ENCODE peak calls at places on chromosomes 7 and 10, in seven cellular contexts. M is tibial nerve, I is prostate gland, U is sigmoid colon, C is GM12892, Z is IMR-90, J is transverse colon. R is an unnamed sample.

GRCh38 chr10:34172936-34173533 is 642.1 kb downstream of the PARD3 start:
- DNase-seq in M (no peak), I (no peak), U (no peak), C (no peak), Z (no peak), J (no peak), R (no peak)

GRCh38 chr7:29508608-29509007 is 55.0 kb upstream of the PRR15 start:
- DNase-seq in M (no peak), I (peak; percentile 16), U (no peak), C (no peak), Z (no peak), J (no peak), R (peak; percentile 42)

GRCh38 chr7:84191842-84192241 is 2.7 kb downstream of the SEMA3A start:
- DNase-seq in M (no peak), I (no peak), U (no peak), C (no peak), Z (peak; percentile 54), J (no peak), R (no peak)

GRCh38 chr7:124550036-124550435 is 215.6 kb downstream of the GPR37 start:
- DNase-seq in M (no peak), I (no peak), U (no peak), C (no peak), Z (peak; percentile 21), J (no peak), R (no peak)

GRCh38 chr10:34479520-34480179 is 335.4 kb downstream of the PARD3 start:
- DNase-seq in M (no peak), I (no peak), U (no peak), C (no peak), Z (no peak), J (peak; percentile 40), R (no peak)

GRCh38 chr10:21528452-21529235 is 3.2 kb upstream of the SKIDA1 start:
- DNase-seq in M (no peak), I (no peak), U (no peak), C (no peak), Z (no peak), J (no peak), R (no peak)

GRCh38 chr10:63105811-63106755 is 27.0 kb upstream of the NRBF2 start:
- DNase-seq in M (no peak), I (no peak), U (no peak), C (no peak), Z (peak; percentile 61), J (no peak), R (no peak)

GRCh38 chr10:117284726-117285494 is 44.0 kb downstream of the SLC18A2 start:
- DNase-seq in M (no peak), I (no peak), U (no peak), C (no peak), Z (no peak), J (no peak), R (no peak)

GRCh38 chr10:102796407-102797176 is 40.6 kb downstream of the CYP17A1 start:
- DNase-seq in M (peak; percentile 81), I (peak; percentile 89), U (peak; percentile 96), C (peak; percentile 43), Z (peak; percentile 41), J (peak; percentile 82), R (peak; percentile 82)

GRCh38 chr10:102791754-102792153 is 45.5 kb downstream of the CYP17A1 start:
- DNase-seq in M (no peak), I (no peak), U (no peak), C (no peak), Z (no peak), J (no peak), R (no peak)

GRCh38 chr10:102799691-102800435 is 37.4 kb downstream of the CYP17A1 start:
- DNase-seq in M (no peak), I (peak; percentile 82), U (peak; percentile 79), C (no peak), Z (no peak), J (no peak), R (peak; percentile 79)

GRCh38 chr10:102800601-102801335 is 36.4 kb downstream of the CYP17A1 start:
- DNase-seq in M (no peak), I (no peak), U (no peak), C (no peak), Z (no peak), J (no peak), R (no peak)

DNA sequence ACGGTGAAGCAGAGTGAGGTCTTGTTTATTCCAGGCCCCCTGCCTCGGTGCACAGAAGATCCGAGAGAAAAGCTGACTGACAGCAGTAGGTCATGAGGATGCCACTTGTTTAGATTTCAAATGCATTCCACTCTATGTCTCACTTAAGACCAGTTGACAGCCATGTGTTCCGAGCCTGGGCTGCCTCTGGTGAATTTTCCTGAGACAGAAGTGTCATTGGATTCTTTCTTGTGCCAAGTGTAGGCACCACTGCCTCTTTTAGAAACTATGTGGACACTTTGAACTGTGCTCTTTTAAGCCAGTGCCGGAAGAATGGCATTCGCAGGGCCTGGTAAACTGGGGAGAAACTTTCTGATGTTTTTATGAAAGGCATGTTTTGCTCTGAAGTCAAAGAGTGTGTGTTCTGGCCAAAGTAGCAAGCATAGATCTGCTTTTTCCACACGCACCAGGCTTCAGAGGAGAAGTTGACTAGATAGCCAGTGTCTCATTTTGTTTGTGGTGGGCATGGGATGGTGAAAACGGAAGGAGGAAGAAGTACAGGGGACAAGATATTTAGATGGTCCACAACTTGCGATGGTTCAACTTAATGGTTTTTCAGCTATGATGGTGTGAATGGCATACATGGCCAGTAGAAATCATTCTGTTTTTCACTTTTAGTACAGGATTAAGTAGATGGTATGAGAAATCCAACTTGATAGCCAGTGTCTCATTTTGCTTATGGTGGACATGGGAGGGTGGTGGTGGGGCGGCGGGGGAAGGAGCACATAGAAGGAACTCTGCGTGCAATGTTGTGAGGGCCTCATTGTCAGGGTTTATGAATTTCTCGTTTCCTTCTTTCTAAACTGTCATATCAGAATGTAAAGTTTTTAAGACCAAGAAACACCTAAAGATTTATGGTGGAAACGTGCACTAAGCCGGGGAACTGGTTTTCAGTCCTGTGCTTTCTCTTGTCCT is 41.5 kb downstream of the CYP17A1 start:
- DNase-seq in M (no peak), I (no peak), U (no peak), C (no peak), Z (no peak), J (no peak), R (no peak)
- TF ChIP-seq POLR2A in M (no peak), I (no peak), U (no peak), C (no peak), Z (no peak), J (no peak), R (no peak)

GRCh38 chr7:77940647-77941046 is 142.1 kb downstream of the PHTF2 start:
- DNase-seq in M (no peak), I (peak; percentile 12), U (no peak), C (no peak), Z (peak; percentile 48), J (peak; percentile 16), R (peak; percentile 32)

GRCh38 chr7:77942431-77942830 is 143.9 kb downstream of the PHTF2 start:
- DNase-seq in M (no peak), I (no peak), U (no peak), C (no peak), Z (no peak), J (no peak), R (no peak)

GRCh38 chr7:77944183-77945182 is 145.9 kb downstream of the PHTF2 start:
- DNase-seq in M (no peak), I (no peak), U (no peak), C (no peak), Z (no peak), J (no peak), R (no peak)
- TF ChIP-seq POLR2A in M (no peak), I (no peak), U (no peak), C (no peak), Z (no peak), J (no peak), R (no peak)

DNA sequence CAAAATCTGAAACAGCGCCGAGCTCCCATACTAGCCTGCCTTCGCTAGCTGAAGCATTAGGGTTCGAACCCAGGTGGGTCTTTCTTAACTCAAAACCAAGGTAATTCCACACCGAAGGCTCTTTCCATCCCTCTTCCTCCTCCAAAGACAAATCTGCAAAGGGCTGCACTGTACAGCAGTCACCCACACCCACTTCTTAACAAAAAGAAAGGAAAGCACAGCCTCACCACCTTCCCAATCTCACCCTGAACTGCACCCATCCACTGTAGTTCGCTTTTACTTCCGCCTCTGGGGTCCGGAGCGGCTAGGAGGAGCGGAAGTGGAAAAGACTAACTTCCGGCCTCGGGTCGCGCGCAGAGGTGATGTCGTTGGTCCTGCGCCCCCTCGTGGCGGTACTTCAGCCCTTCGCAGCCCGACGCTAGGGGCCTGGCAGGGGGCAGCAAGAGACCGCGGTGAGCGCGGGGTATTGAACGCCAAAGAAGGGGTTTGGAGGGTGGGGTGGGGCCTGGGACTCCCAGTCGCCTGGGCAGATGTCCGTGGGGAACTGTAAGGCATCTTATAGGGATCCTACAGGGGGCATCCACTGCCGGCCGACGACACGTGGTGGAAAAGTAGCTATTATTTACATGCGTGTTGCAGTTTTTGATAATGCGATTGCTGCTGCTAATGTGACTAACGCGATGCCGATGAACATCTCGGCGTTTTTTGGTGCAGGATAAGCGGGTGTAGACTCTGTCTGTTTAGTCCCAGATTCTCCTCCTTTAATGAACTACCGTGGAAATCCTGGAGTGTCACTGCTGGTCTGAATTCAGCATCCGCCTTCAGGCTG is at the start of gene MTERF1:
- DNase-seq in M (peak; percentile 84), I (peak; percentile 87), U (peak; percentile 95), C (peak; percentile 67), Z (peak; percentile 88), J (peak; percentile 93), R (peak; percentile 94)
- TF ChIP-seq POLR2A in M (no peak), I (no peak), U (no peak), C (peak; percentile 97), Z (peak; percentile 45), J (peak; percentile 32), R (no peak)

DNA sequence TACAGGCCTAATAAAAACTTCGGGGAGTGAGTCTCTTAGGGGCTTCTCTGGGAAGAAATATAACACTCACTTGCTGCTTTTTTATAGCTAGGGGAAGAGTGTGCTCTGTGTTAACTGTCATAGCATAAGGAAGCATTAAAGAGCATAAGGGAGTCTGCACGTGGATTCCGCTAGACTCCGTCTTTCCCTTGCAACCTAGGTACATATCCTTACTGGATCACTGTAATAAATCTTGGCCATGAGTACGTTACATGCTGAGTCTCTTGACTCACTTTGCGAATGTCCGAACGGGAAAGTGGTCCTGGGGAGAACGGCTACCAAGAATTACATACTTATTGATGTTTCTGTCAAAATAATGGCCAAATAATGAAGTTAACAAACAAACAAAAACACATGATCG is 999.1 kb upstream of the MBL2 start:
- DNase-seq in M (no peak), I (no peak), U (no peak), C (no peak), Z (no peak), J (no peak), R (no peak)
- TF ChIP-seq POLR2A in M (no peak), I (no peak), U (no peak), C (no peak), Z (no peak), J (no peak), R (no peak)

DNA sequence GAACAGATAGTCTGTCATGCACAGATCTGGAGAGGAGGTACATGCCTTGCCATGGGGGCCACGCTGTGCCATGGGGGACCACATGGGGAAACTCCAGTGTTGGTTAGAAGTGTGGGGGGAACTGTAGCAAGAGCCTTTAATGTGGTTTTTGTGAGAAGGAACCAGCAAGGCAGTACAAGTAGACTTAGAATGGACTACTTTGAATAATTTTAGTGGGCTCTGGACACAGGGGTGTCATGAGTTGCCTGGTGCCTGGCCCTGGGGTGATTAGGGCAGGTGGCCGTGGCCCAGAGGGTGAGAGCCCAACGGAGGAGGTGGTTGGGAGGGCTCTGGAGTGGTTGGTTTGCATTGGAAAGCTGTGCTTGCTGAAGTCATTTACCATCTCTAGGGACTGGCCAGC is 77.2 kb downstream of the CXCL12 start:
- DNase-seq in M (no peak), I (no peak), U (no peak), C (no peak), Z (no peak), J (no peak), R (no peak)
- TF ChIP-seq POLR2A in M (no peak), I (no peak), U (no peak), C (no peak), Z (no peak), J (no peak), R (no peak)